ENCODE peak calls at places on chromosomes 2 and 18, in five cellular contexts. F is pancreas, R is cardiac muscle cell, U is uterus, Z is A549. T is an unnamed sample. For H3K4me1, the result is how much of the 10 kb centered on the place peaks cover.

GRCh38 chr2:219736196-219736595 is 108.8 kb downstream of the SLC4A3 start:
- DNase-seq in Z (peak), U (no peak), F (peak), R (peak), T (peak)

GRCh38 chr2:101120124-101120996 is 30.8 kb downstream of the TBC1D8 start:
- DNase-seq in Z (peak), U (peak), F (peak), R (peak), T (peak)

GRCh38 chr18:55236150-55236931 is 277.1 kb upstream of the CCDC68 start:
- DNase-seq in F (no peak), R (peak), U (no peak), Z (no peak), T (no peak)

GRCh38 chr18:38301621-38302020 is 736.0 kb upstream of the CELF4 start:
- DNase-seq in F (no peak), U (no peak), Z (no peak), R (no peak), T (no peak)

GRCh38 chr2:176516051-176516601 is 246.9 kb downstream of the MTX2 start:
- DNase-seq in U (no peak), Z (no peak), F (no peak), R (no peak), T (no peak)

GRCh38 chr2:84443477-84443876 is 15.6 kb downstream of the SUCLG1 start:
- DNase-seq in F (no peak), R (peak), Z (no peak), U (no peak), T (no peak)

GRCh38 chr2:239186958-239187357 is 213.9 kb downstream of the HDAC4 start:
- DNase-seq in Z (no peak), R (no peak), U (no peak), F (peak), T (no peak)

GRCh38 chr2:120384486-120385354 is 38.8 kb downstream of the INHBB start:
- DNase-seq in R (no peak), F (no peak), Z (no peak), U (no peak), T (no peak)

GRCh38 chr2:54384301-54385035 is 71.7 kb upstream of the SPTBN1 start:
- DNase-seq in R (no peak), Z (no peak), F (no peak), U (no peak), T (peak)

GRCh38 chr2:127415593-127416485 is 2.4 kb upstream of the PROC start:
- DNase-seq in F (peak), R (no peak), U (no peak), Z (peak), T (peak)
- H3K4me1 ChIP-seq in F (under half), R (under half), U (under half), Z (half or more), T (under half)

GRCh38 chr2:27087823-27088410 is 1.3 kb downstream of the KHK start:
- DNase-seq in R (no peak), U (no peak), F (no peak), Z (no peak), T (no peak)
- H3K4me1 ChIP-seq in R (under half), U (under half), F (under half), Z (under half), T (under half)

DNA sequence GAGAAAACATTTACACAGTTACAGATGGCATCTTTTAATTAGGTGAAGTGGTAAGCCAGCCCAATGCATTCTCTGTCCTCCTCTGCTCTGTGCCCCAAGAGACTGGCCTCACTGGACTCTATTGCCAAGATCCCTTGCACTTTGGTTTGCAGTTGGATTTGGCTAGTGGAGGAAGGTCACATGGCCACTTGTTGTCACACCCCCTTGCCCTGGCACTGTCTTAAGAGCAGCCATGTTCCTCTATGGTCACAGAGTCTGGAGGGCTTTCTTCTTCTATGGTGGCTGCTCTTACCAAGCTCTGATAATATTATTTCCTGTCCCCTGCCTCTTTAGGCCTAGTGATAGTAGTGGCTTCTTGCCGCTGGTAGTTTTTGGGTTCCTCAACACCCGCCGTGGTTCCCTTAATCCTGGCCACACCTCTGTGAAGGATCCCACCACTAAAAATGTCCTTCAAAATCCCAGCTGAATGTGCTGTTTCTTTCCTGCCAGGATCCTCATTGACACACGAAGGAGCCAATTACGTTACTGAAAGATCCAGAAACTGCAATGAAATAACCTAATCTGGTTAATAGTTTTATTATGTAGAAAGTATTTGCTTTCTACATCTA is 111.1 kb downstream of the CDC42EP3 start:
- DNase-seq in U (no peak), F (no peak), Z (no peak), R (no peak), T (no peak)
- H3K4me1 ChIP-seq in U (under half), F (under half), Z (under half), R (under half), T (under half)

GRCh38 chr2:40556739-40557138 is 104.8 kb upstream of the SLC8A1 start:
- DNase-seq in Z (no peak), U (no peak), R (no peak), F (no peak), T (no peak)

GRCh38 chr2:40556298-40556697 is 104.4 kb upstream of the SLC8A1 start:
- DNase-seq in Z (no peak), R (no peak), U (no peak), F (no peak), T (no peak)

GRCh38 chr2:40558772-40559171 is 106.9 kb upstream of the SLC8A1 start:
- DNase-seq in R (no peak), U (no peak), Z (no peak), F (no peak), T (no peak)

GRCh38 chr2:40551081-40551480 is 99.2 kb upstream of the SLC8A1 start:
- DNase-seq in U (no peak), Z (no peak), F (no peak), R (no peak), T (no peak)

DNA sequence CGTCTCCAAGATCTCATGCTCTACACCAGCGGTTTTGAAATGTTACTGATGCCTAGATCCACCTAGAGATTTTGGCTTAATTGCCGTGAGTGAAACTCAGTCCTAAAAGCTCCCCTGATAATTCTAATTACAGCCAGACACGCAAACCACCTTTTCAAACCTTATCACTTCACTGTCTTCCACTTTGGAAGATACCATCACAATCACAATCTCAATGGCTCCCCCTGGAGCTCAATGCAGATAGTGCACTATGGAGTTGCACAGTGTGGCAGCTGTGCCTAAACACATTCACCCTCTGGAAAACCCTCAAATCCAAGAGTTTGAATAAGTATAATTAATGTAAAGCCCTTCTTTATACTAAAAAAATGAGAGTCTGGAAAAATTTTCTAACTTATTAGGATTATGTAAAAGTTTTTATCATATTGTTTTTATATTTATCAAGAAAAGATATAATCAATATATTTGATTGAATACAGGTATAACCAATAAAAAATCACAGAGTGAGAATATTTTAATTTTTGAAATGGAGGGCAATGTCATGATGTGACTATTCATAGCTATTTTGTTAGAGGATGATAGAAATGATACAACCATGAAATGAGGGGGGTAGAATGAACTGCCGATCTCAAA is 102.9 kb upstream of the SLC8A1 start:
- DNase-seq in F (peak), U (peak), Z (peak), R (peak), T (peak)
- H3K4me1 ChIP-seq in F (under half), U (under half), Z (under half), R (under half), T (under half)